ENCODE peak calls at places on chromosomes 1 and 21, in ten cellular contexts. O, F, L, M, R, E, G, Y, C and D are unnamed samples.

GRCh38 chr1:221487781-221488520 is 253.9 kb downstream of the DUSP10 start:
- DNase-seq in M (no peak), F (peak; percentile 62), E (no peak), R (no peak), L (no peak), O (no peak), C (no peak), Y (peak; percentile 27), G (peak; percentile 86), D (no peak)

GRCh38 chr1:85406887-85407593 is 57.9 kb downstream of the DDAH1 start:
- DNase-seq in G (peak; percentile 92), Y (peak; percentile 35), R (no peak), C (no peak), O (peak; percentile 81), F (peak; percentile 84), E (no peak), M (no peak), L (peak; percentile 44), D (no peak)

GRCh38 chr1:159030865-159031472 is 21.3 kb downstream of the IFI16 start:
- DNase-seq in C (no peak), O (no peak), M (no peak), L (no peak), G (no peak), Y (no peak), F (no peak), R (no peak), E (no peak), D (no peak)

GRCh38 chr1:206970406-206970805 is at the start of gene FCAMR:
- DNase-seq in R (no peak), E (no peak), L (no peak), C (no peak), G (no peak), Y (no peak), O (no peak), M (no peak), F (no peak), D (no peak)

GRCh38 chr21:39955326-39955725 is 88.1 kb downstream of the PCP4 start:
- DNase-seq in L (no peak), R (no peak), E (no peak), O (no peak), C (no peak), Y (no peak), M (no peak), G (no peak), F (no peak), D (no peak)

GRCh38 chr21:31501921-31502320 is 157.6 kb upstream of the SOD1 start:
- DNase-seq in M (no peak), Y (no peak), F (no peak), L (no peak), R (no peak), G (no peak), C (no peak), O (no peak), E (no peak), D (no peak)

GRCh38 chr1:52139817-52140540 is 1.9 kb upstream of the ZFYVE9 start:
- DNase-seq in E (no peak), Y (peak; percentile 44), F (peak; percentile 81), C (no peak), R (no peak), O (peak; percentile 65), L (no peak), M (peak; percentile 46), G (peak; percentile 81), D (no peak)

GRCh38 chr1:112995890-112996289 is 39.9 kb upstream of the SLC16A1 start:
- DNase-seq in E (no peak), C (no peak), O (no peak), F (peak; percentile 13), Y (no peak), L (no peak), R (no peak), G (no peak), M (no peak), D (no peak)

GRCh38 chr1:6414443-6414844 is 5.3 kb downstream of the HES2 start:
- DNase-seq in F (peak; percentile 47), L (peak; percentile 82), M (peak; percentile 68), E (no peak), C (no peak), Y (no peak), R (no peak), G (peak; percentile 63), O (no peak), D (no peak)

GRCh38 chr21:40672602-40673001 is 174.4 kb downstream of the DSCAM start:
- DNase-seq in M (no peak), G (peak; percentile 27), L (no peak), C (no peak), R (no peak), O (no peak), E (no peak), Y (no peak), F (no peak), D (no peak)

GRCh38 chr1:72399807-72400206 is 117.5 kb upstream of the NEGR1 start:
- DNase-seq in L (no peak), F (no peak), C (no peak), O (no peak), R (no peak), G (no peak), M (no peak), Y (no peak), E (no peak), D (no peak)

GRCh38 chr1:206833741-206834140 is 31.7 kb upstream of the IL20 start:
- DNase-seq in L (no peak), E (peak; percentile 66), F (no peak), Y (no peak), R (peak; percentile 57), C (no peak), M (no peak), O (no peak), G (no peak), D (no peak)